ENCODE peak calls at places on chromosomes 3 and 15, in nine cellular contexts. K is mesothelial cell of epicardium; E is NCI-H1417; V is stimulated activated CD4-positive, alpha-beta T cell treated with anti-CD3 and anti-CD28 coated beads, Interleukin-2, amount 100 ng/mL, for 24 hours; I is activated naive CD8-positive, alpha-beta T cell treated with anti-CD3 and anti-CD28 coated beads, Interleukin-2, amount 50 U/mL, for 24 hours; G is HTR-8/SVneo; T is NCI-H69; J is germinal center; W is GM12864. C is an unnamed sample.

GRCh38 chr3:23959147-23959900 is 14.2 kb downstream of the NR1D2 start:
- DNase-seq in K (no peak), E (no peak), V (no peak), I (no peak), G (peak; percentile 65), T (no peak), J (no peak), W (no peak), C (no peak)

GRCh38 chr3:195227871-195228270 is 43.1 kb downstream of the XXYLT1 start:
- DNase-seq in K (no peak), E (no peak), V (no peak), I (no peak), G (no peak), T (no peak), J (no peak), W (no peak), C (no peak)

GRCh38 chr3:184717608-184717995 is 5.7 kb upstream of the MAGEF1 start:
- DNase-seq in K (no peak), E (peak; percentile 67), V (no peak), I (no peak), G (no peak), T (no peak), J (no peak), W (no peak), C (no peak)

GRCh38 chr3:146472611-146473010 is 3.2 kb upstream of the PLSCR2 start:
- DNase-seq in K (no peak), E (no peak), V (no peak), I (no peak), G (no peak), T (no peak), J (no peak), W (no peak), C (no peak)

GRCh38 chr3:124780767-124781485 is 50.7 kb downstream of the UMPS start:
- DNase-seq in K (no peak), E (no peak), V (no peak), I (no peak), G (no peak), T (peak; percentile 5), J (no peak), W (no peak), C (no peak)

GRCh38 chr3:49020335-49021212 is 1.3 kb upstream of the NDUFAF3 start:
- DNase-seq in K (no peak), E (peak; percentile 60), V (peak; percentile 48), I (peak; percentile 44), G (no peak), T (peak; percentile 67), J (peak; percentile 42), W (no peak), C (peak; percentile 44)

GRCh38 chr3:142366434-142366833 is 81.4 kb downstream of the XRN1 start:
- DNase-seq in K (no peak), E (no peak), V (no peak), I (no peak), G (peak; percentile 11), T (peak; percentile 23), J (peak; percentile 3), W (no peak), C (no peak)

GRCh38 chr15:101198820-101199219 is 53.0 kb downstream of the CHSY1 start:
- DNase-seq in K (no peak), E (no peak), V (no peak), I (no peak), G (no peak), T (peak; percentile 25), J (no peak), W (no peak), C (no peak)

GRCh38 chr3:195872800-195873199 is 35.6 kb downstream of the TNK2 start:
- DNase-seq in K (no peak), E (no peak), V (no peak), I (no peak), G (no peak), T (no peak), J (no peak), W (no peak), C (no peak)

GRCh38 chr3:84082726-84083125 is 876.1 kb upstream of the CADM2 start:
- DNase-seq in K (no peak), E (no peak), V (no peak), I (no peak), G (no peak), T (no peak), J (no peak), W (no peak), C (no peak)

GRCh38 chr3:119913021-119913420 is 131.1 kb downstream of the NR1I2 start:
- DNase-seq in K (no peak), E (no peak), V (no peak), I (no peak), G (peak; percentile 9), T (no peak), J (no peak), W (no peak), C (no peak)

GRCh38 chr15:96028620-96029019 is 301.9 kb upstream of the NR2F2 start:
- DNase-seq in K (no peak), E (no peak), V (no peak), I (no peak), G (no peak), T (no peak), J (no peak), W (no peak), C (no peak)

GRCh38 chr3:143712522-143712921 is 135.7 kb downstream of the SLC9A9 start:
- DNase-seq in K (no peak), E (no peak), V (no peak), I (no peak), G (no peak), T (no peak), J (no peak), W (no peak), C (no peak)

GRCh38 chr3:74304419-74304818 is 310.0 kb downstream of the CNTN3 start:
- DNase-seq in K (no peak), E (no peak), V (no peak), I (no peak), G (no peak), T (no peak), J (no peak), W (no peak), C (no peak)

GRCh38 chr3:197807969-197808587 is 17.0 kb downstream of the LRCH3 start:
- DNase-seq in K (no peak), E (no peak), V (no peak), I (no peak), G (no peak), T (no peak), J (no peak), W (no peak), C (no peak)

GRCh38 chr3:99256788-99257187 is 355.3 kb upstream of the DCBLD2 start:
- DNase-seq in K (no peak), E (no peak), V (no peak), I (no peak), G (no peak), T (no peak), J (no peak), W (no peak), C (no peak)

GRCh38 chr3:197339841-197340520 is 41.6 kb upstream of the DLG1 start:
- DNase-seq in K (no peak), E (no peak), V (no peak), I (no peak), G (no peak), T (peak; percentile 40), J (no peak), W (no peak), C (no peak)

GRCh38 chr3:52771702-52772101 is 962 bp upstream of the NEK4 start:
- DNase-seq in K (no peak), E (no peak), V (no peak), I (no peak), G (no peak), T (no peak), J (no peak), W (no peak), C (no peak)

GRCh38 chr3:173891272-173892100 is 493.9 kb downstream of the NLGN1 start:
- DNase-seq in K (no peak), E (no peak), V (no peak), I (no peak), G (no peak), T (peak; percentile 40), J (no peak), W (no peak), C (no peak)

GRCh38 chr3:111151438-111151837 is 79.8 kb downstream of the NECTIN3 start:
- DNase-seq in K (no peak), E (no peak), V (no peak), I (no peak), G (peak; percentile 11), T (no peak), J (no peak), W (no peak), C (no peak)

GRCh38 chr3:187811580-187812250 is 66.4 kb upstream of the BCL6 start:
- DNase-seq in K (no peak), E (no peak), V (no peak), I (no peak), G (no peak), T (no peak), J (no peak), W (no peak), C (no peak)

GRCh38 chr3:189790658-189791057 is 159.5 kb downstream of the TP63 start:
- DNase-seq in K (no peak), E (no peak), V (no peak), I (no peak), G (no peak), T (peak; percentile 78), J (no peak), W (no peak), C (no peak)

GRCh38 chr3:182618981-182619591 is 174.2 kb upstream of the ATP11B start:
- DNase-seq in K (no peak), E (no peak), V (no peak), I (no peak), G (peak; percentile 26), T (peak; percentile 62), J (no peak), W (no peak), C (no peak)

GRCh38 chr15:84631706-84632272 is 22.3 kb downstream of the WDR73 start:
- DNase-seq in K (no peak), E (no peak), V (no peak), I (no peak), G (no peak), T (peak; percentile 15), J (no peak), W (no peak), C (no peak)